ENCODE peak calls at places on chromosomes 12 and 14, in eight cellular contexts. O is endothelial cell of umbilical vein, J is coronary artery, F is H9, G is foreskin fibroblast, R is transverse colon, Z is fibroblast of lung, N is WTC11. E is an unnamed sample.

GRCh38 chr12:23949212-23950010 is at the start of gene SOX5:
- DNase-seq in N (peak), G (no peak), O (peak), J (no peak), F (peak), Z (peak), R (no peak), E (peak)

GRCh38 chr14:95054346-95055280 is 102.7 kb downstream of the DICER1 start:
- DNase-seq in O (no peak), F (peak), G (no peak), N (no peak), J (peak), Z (no peak), R (no peak), E (no peak)

GRCh38 chr14:66140963-66141362 is 345.2 kb upstream of the CCDC196 start:
- DNase-seq in Z (no peak), G (no peak), F (no peak), R (no peak), O (no peak), N (no peak), J (no peak), E (no peak)

GRCh38 chr14:20631023-20631820 is 10.3 kb downstream of the OR6S1 start:
- DNase-seq in N (no peak), J (no peak), G (no peak), Z (peak), R (peak), F (peak), O (peak), E (peak)

GRCh38 chr12:31491819-31492598 is 98.9 kb downstream of the DENND5B start:
- DNase-seq in N (no peak), O (peak), J (no peak), R (no peak), F (no peak), Z (peak), G (peak), E (no peak)

GRCh38 chr14:68690106-68690960 is 102.5 kb downstream of the ZFP36L1 start:
- DNase-seq in J (no peak), Z (peak), G (no peak), O (no peak), N (no peak), F (no peak), R (no peak), E (no peak)

GRCh38 chr14:77314043-77314442 is 6.6 kb downstream of the POMT2 start:
- DNase-seq in F (peak), O (no peak), Z (peak), G (peak), N (no peak), J (no peak), R (peak), E (no peak)

GRCh38 chr12:123094349-123095073 is 56.4 kb downstream of the PITPNM2 start:
- DNase-seq in F (no peak), J (no peak), N (no peak), R (peak), G (peak), Z (peak), O (no peak), E (peak)

GRCh38 chr12:10220398-10221077 is 7.9 kb downstream of the GABARAPL1 start:
- DNase-seq in J (no peak), N (no peak), G (peak), R (peak), Z (peak), O (peak), F (no peak), E (no peak)

GRCh38 chr12:15662303-15662980 is 126.7 kb downstream of the EPS8 start:
- DNase-seq in J (no peak), G (peak), N (no peak), R (no peak), F (no peak), Z (peak), O (peak), E (no peak)

GRCh38 chr14:24270537-24271133 is 762 bp downstream of the RABGGTA start:
- DNase-seq in O (no peak), N (no peak), Z (peak), F (no peak), R (no peak), J (no peak), G (no peak), E (no peak)

GRCh38 chr12:112924986-112925385 is 13.3 kb upstream of the OAS3 start:
- DNase-seq in G (no peak), F (no peak), O (no peak), N (no peak), Z (no peak), J (no peak), R (no peak), E (no peak)

GRCh38 chr12:106601031-106601430 is 18.2 kb downstream of the RFX4 start:
- DNase-seq in G (no peak), Z (no peak), O (no peak), R (no peak), F (peak), J (peak), N (peak), E (peak)

GRCh38 chr14:69133206-69134125 is 19.5 kb downstream of the DCAF5 start:
- DNase-seq in F (no peak), Z (peak), J (no peak), G (peak), N (no peak), O (peak), R (no peak), E (no peak)

GRCh38 chr12:40055227-40055579 is 50.7 kb downstream of the SLC2A13 start:
- DNase-seq in N (no peak), G (no peak), R (no peak), O (no peak), J (no peak), Z (peak), F (no peak), E (no peak)

GRCh38 chr12:47751561-47751960 is 7.1 kb downstream of the RAPGEF3 start:
- DNase-seq in G (no peak), O (no peak), R (no peak), J (no peak), N (no peak), Z (no peak), F (no peak), E (no peak)

GRCh38 chr12:128572311-128572810 is 251.4 kb downstream of the SLC15A4 start:
- DNase-seq in R (no peak), O (no peak), F (no peak), G (no peak), J (no peak), N (no peak), Z (no peak), E (no peak)

GRCh38 chr14:97780804-97781203 is 983.6 kb downstream of the VRK1 start:
- DNase-seq in G (no peak), J (no peak), R (no peak), F (no peak), O (no peak), N (no peak), Z (no peak), E (no peak)

GRCh38 chr12:3295225-3295624 is 195.8 kb upstream of the PRMT8 start:
- DNase-seq in Z (no peak), J (no peak), G (no peak), R (no peak), F (no peak), N (no peak), O (no peak), E (no peak)

GRCh38 chr12:107436376-107436775 is 249.2 kb upstream of the PWP1 start:
- DNase-seq in N (peak), G (peak), O (no peak), Z (peak), F (peak), J (no peak), R (no peak), E (no peak)

GRCh38 chr14:101193126-101193844 is 289.8 kb upstream of the RTL1 start:
- DNase-seq in R (no peak), J (peak), O (no peak), N (no peak), F (peak), Z (no peak), G (no peak), E (no peak)

GRCh38 chr12:3704512-3705348 is 48.2 kb downstream of the CRACR2A start:
- DNase-seq in J (no peak), G (no peak), F (no peak), N (no peak), Z (no peak), O (peak), R (no peak), E (no peak)

GRCh38 chr14:70595443-70596185 is 4.8 kb downstream of the MED6 start:
- DNase-seq in N (peak), F (peak), R (no peak), J (no peak), O (no peak), Z (peak), G (no peak), E (no peak)

GRCh38 chr14:85421166-85421877 is 108.6 kb upstream of the FLRT2 start:
- DNase-seq in Z (peak), G (peak), N (no peak), J (no peak), O (no peak), F (no peak), R (no peak), E (no peak)

GRCh38 chr14:95038521-95039250 is 118.6 kb downstream of the DICER1 start:
- DNase-seq in J (peak), G (no peak), O (no peak), R (no peak), Z (no peak), N (no peak), F (no peak), E (no peak)

GRCh38 chr12:56266634-56267442 is at the start of gene COQ10A:
- DNase-seq in O (peak), J (peak), R (peak), G (peak), Z (peak), N (peak), F (peak), E (peak)

GRCh38 chr12:56267443-56268071 is 815 bp downstream of the COQ10A start:
- DNase-seq in N (peak), F (peak), Z (no peak), G (no peak), R (no peak), O (no peak), J (no peak), E (no peak)

GRCh38 chr12:56274299-56274698 is 7.6 kb downstream of the COQ10A start:
- DNase-seq in J (no peak), R (no peak), F (no peak), G (no peak), N (no peak), Z (no peak), O (no peak), E (no peak)

DNA sequence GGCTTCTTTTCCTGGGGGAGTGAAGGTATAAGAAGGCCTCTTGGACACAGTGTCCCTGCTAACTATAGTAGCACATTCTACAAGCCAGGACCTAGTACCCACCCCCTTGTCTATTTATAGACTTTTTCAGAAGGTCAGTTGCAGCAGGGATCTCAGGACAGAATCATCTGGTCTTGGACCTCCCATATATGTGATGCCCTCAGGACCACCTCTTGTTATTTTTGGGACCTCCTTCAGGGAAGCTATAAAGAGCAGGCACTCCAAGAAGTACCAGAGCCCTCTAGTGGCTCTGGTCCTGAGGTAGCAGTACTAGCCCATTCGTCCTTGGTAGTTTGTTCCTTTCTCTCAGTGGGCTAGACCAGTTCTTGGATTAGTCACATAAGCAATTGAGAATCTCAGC is 4.3 kb downstream of the COQ10A start:
- DNase-seq in F (no peak), N (no peak), Z (peak), J (no peak), O (peak), G (no peak), R (no peak), E (no peak)
- TF ChIP-seq CTCF in F (peak), N (no peak), Z (peak), J (no peak), O (peak), G (peak), R (peak), E (peak)

DNA sequence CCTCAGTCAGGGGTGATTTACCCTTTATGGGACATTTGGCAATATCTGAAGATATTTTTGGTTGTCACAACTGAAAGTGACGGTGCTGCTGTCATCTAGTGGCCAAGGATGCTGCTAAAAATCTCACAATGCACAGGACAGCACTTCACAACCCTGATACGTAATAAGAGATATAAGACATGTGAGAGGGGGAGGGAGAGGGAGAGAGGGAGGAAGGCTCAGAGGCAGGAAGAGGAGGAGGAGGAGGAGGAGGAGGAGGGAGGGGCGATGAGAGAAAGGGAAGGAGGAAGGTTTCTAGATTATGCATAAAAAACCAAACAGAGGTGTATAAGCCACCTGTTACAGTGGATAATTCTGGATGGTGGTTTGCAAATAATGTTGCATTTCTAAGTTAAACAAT is 14.3 kb downstream of the MYL2 start:
- DNase-seq in G (no peak), R (no peak), N (no peak), Z (no peak), F (no peak), O (no peak), J (no peak), E (no peak)
- TF ChIP-seq CTCF in G (no peak), R (no peak), N (no peak), Z (no peak), F (no peak), O (no peak), J (no peak), E (no peak)

GRCh38 chr14:29521526-29522137 is 406.0 kb downstream of the PRKD1 start:
- DNase-seq in O (peak), J (no peak), R (no peak), N (peak), Z (peak), F (peak), G (no peak), E (peak)

GRCh38 chr14:29518335-29518734 is 409.3 kb downstream of the PRKD1 start:
- DNase-seq in N (no peak), F (no peak), J (no peak), Z (peak), G (peak), R (no peak), O (peak), E (no peak)
- TF ChIP-seq CTCF in N (no peak), F (no peak), J (no peak), Z (peak), G (peak), R (no peak), O (no peak), E (no peak)

DNA sequence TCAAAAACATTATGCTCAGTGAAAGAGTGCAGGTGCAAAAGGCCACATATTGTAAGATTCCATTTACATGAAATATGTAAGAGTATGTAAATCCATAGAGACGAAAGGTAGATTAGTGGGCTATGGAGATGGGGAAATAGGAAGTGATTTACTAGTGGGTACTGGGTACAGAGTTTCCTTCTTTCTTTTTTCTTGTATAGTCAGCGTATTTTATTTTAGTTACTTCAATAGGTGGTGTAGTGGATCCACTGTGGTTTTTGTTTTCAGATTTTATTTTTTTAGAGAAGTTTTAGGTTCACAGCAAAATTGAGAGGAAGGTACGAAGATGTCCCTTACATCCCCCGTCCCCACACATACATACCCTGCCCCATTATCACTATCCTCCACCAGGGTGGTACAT is 6.1 kb upstream of the CIT start:
- DNase-seq in Z (no peak), R (no peak), J (no peak), G (no peak), N (no peak), F (no peak), O (no peak), E (no peak)
- TF ChIP-seq CTCF in Z (no peak), R (no peak), J (no peak), G (no peak), N (no peak), F (no peak), O (no peak), E (no peak)

GRCh38 chr14:88727057-88727456 is 65.7 kb downstream of the EML5 start:
- DNase-seq in N (no peak), G (no peak), J (no peak), O (no peak), F (no peak), Z (no peak), R (no peak), E (no peak)

GRCh38 chr14:88729159-88729558 is 63.6 kb downstream of the EML5 start:
- DNase-seq in N (no peak), R (no peak), Z (no peak), F (no peak), G (no peak), J (no peak), O (no peak), E (no peak)
- TF ChIP-seq CTCF in N (no peak), R (no peak), Z (no peak), F (peak), G (peak), J (no peak), O (peak), E (peak)

DNA sequence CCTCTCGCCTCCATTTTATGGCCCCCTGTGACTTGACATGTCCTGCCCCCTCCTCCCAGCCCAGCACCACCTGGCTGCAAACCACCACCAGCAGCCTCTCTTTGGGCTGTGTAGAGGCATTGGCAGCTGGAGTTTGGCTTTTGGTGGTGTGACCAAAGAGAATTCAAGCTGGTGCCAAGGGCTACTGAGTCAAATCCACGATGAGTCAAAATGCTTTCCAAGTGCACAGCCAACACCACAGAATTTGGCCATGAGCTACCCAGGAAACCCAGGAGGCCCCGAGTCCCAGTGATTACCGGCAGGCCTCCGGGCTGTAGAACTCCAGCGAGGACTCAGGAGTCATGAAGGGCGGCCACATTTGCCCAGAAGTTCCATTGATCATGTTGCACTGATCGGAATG is 53.8 kb downstream of the SCARB1 start:
- DNase-seq in Z (peak), R (no peak), J (no peak), F (no peak), G (peak), O (no peak), N (no peak), E (no peak)
- TF ChIP-seq CTCF in Z (no peak), R (no peak), J (no peak), F (no peak), G (no peak), O (no peak), N (no peak), E (no peak)

DNA sequence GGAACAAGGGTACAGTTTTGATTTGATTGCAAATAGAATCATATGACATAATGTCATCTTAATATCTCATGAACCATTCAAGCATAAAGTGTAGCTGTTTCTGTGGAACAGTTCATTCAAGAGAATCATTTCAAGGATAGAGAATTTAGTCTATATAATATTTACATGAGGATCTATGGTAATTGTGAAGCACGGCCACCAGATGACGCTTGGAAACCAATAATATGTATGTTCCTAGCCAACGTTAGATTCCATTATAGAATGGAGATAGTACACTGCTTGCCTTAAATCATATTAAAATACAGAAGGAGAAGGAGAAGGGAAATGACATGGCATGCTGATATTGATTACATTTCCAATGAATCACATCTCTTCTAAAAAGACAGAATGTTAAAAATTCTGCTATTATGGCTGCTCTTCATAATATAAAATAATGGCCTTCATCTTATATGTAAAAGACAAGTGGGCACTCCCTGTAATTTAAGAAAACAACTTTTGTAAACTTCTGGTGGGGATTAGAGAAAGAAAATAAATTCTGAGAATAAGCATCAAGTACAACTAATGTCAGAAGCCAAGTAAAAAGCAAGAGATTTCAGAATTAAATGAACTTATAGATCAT is 351.0 kb downstream of the NAV3 start:
- DNase-seq in Z (no peak), G (no peak), O (peak), N (peak), F (no peak), J (no peak), R (peak), E (peak)
- TF ChIP-seq CTCF in Z (peak), G (peak), O (no peak), N (no peak), F (peak), J (no peak), R (peak), E (peak)

E was measured in nephron progenitor cell.